ENCODE peak calls at places on chromosomes 13 and 19, in eight cellular contexts. V is AG09319, X is AG04449, J is tibial artery, C is AG10803, E is HL-60, Q is H9, P is pancreas. I is an unnamed sample.

GRCh38 chr19:13920940-13921744 is 15.1 kb downstream of the CC2D1A start:
- DNase-seq in V (no peak), X (no peak), J (no peak), C (peak), E (peak), Q (peak), P (no peak), I (no peak)

GRCh38 chr13:48412100-48412556 is 785 bp downstream of the LPAR6 start:
- DNase-seq in V (no peak), X (no peak), J (no peak), C (no peak), E (no peak), Q (no peak), P (no peak), I (no peak)

GRCh38 chr19:13381827-13382632 is 124.2 kb downstream of the CACNA1A start:
- DNase-seq in V (no peak), X (no peak), J (no peak), C (no peak), E (no peak), Q (no peak), P (no peak), I (no peak)

GRCh38 chr19:50921391-50922315 is 10.5 kb upstream of the KLK4 start:
- DNase-seq in V (no peak), X (no peak), J (no peak), C (peak), E (no peak), Q (no peak), P (no peak), I (no peak)

GRCh38 chr19:15195987-15196682 is 4.7 kb downstream of the NOTCH3 start:
- DNase-seq in V (no peak), X (no peak), J (no peak), C (no peak), E (no peak), Q (peak), P (peak), I (no peak)

GRCh38 chr13:23567792-23568480 is 2.3 kb upstream of the TNFRSF19 start:
- DNase-seq in V (no peak), X (no peak), J (no peak), C (peak), E (no peak), Q (peak), P (no peak), I (peak)

GRCh38 chr19:11203194-11204075 is 6.1 kb upstream of the KANK2 start:
- DNase-seq in V (peak), X (peak), J (peak), C (peak), E (no peak), Q (peak), P (peak), I (peak)

GRCh38 chr19:40506099-40506498 is 39.3 kb downstream of the SPTBN4 start:
- DNase-seq in V (no peak), X (no peak), J (no peak), C (no peak), E (no peak), Q (no peak), P (no peak), I (no peak)

GRCh38 chr13:110680852-110681251 is 25.1 kb downstream of the CARS2 start:
- DNase-seq in V (no peak), X (no peak), J (no peak), C (no peak), E (no peak), Q (peak), P (no peak), I (peak)

GRCh38 chr13:74406439-74406838 is 272.2 kb upstream of the KLF12 start:
- DNase-seq in V (no peak), X (no peak), J (no peak), C (peak), E (no peak), Q (no peak), P (no peak), I (no peak)

GRCh38 chr13:111005808-111006494 is 91.1 kb upstream of the ANKRD10 start:
- DNase-seq in V (no peak), X (no peak), J (peak), C (peak), E (no peak), Q (no peak), P (peak), I (no peak)

GRCh38 chr19:10758978-10759377 is 41.1 kb downstream of the DNM2 start:
- DNase-seq in V (no peak), X (no peak), J (no peak), C (no peak), E (no peak), Q (no peak), P (no peak), I (no peak)

GRCh38 chr19:1844536-1845515 is 3.5 kb downstream of the REXO1 start:
- DNase-seq in V (no peak), X (no peak), J (no peak), C (no peak), E (no peak), Q (no peak), P (peak), I (no peak)

GRCh38 chr19:1845642-1846041 is 2.6 kb downstream of the REXO1 start:
- DNase-seq in V (no peak), X (no peak), J (no peak), C (no peak), E (no peak), Q (no peak), P (peak), I (no peak)

GRCh38 chr19:1843116-1843515 is 5.2 kb downstream of the REXO1 start:
- DNase-seq in V (no peak), X (no peak), J (no peak), C (no peak), E (no peak), Q (no peak), P (peak), I (peak)

GRCh38 chr19:1841209-1841924 is 6.9 kb downstream of the REXO1 start:
- DNase-seq in V (no peak), X (no peak), J (no peak), C (no peak), E (no peak), Q (no peak), P (no peak), I (peak)

DNA sequence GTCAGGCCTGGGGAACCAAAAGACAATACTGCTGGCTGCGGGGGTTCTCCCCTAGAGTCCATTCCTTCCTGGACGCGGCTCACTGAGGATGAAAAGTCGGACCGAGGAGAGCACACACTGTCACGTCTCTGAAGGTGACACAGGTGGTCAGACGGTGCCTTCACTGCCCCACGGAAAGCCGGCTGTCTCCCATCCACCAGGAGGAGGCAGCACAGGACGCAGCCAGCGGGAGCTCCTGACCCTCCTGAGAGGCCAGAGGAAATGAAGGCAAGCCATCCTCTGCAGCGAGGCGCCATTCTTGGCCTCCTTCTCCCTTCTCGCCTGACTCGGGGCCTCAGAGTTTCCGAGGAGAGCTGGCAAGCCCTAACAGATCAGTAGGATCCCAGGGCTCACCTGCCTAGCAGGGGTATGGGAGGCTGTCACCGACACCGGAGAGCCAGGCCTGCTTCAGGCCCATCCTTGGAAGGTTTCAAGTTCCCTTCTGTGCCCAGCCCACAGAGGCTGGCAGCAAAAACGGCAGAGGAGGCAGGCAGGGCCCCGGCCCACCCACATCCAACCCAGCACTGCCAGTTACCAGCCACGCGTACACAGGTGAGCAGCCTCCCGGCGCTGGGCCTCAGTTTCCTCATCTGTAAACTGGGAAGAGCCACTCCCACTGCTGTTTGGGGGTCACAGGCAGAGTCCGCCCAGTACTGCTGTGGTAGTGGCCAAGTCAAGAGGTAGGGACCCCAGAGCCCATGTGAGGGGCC is 4.5 kb downstream of the REXO1 start:
- DNase-seq in V (no peak), X (no peak), J (no peak), C (no peak), E (no peak), Q (no peak), P (peak), I (peak)
- TF ChIP-seq CTCF in V (no peak), X (no peak), J (no peak), C (no peak), E (no peak), Q (peak), P (no peak), I (peak)

GRCh38 chr19:49614096-49614857 is 23.3 kb downstream of the PRR12 start:
- DNase-seq in V (no peak), X (peak), J (no peak), C (peak), E (no peak), Q (no peak), P (no peak), I (no peak)
- TF ChIP-seq CTCF in V (no peak), X (peak), J (no peak), C (no peak), E (no peak), Q (no peak), P (no peak), I (no peak)

GRCh38 chr13:22252281-22252830 is 581.5 kb downstream of the FGF9 start:
- DNase-seq in V (no peak), X (no peak), J (no peak), C (no peak), E (no peak), Q (no peak), P (no peak), I (peak)

GRCh38 chr13:22253107-22253506 is 582.2 kb downstream of the FGF9 start:
- DNase-seq in V (no peak), X (no peak), J (no peak), C (no peak), E (no peak), Q (no peak), P (no peak), I (no peak)

GRCh38 chr13:22256111-22256639 is 585.3 kb downstream of the FGF9 start:
- DNase-seq in V (no peak), X (no peak), J (no peak), C (no peak), E (no peak), Q (no peak), P (no peak), I (no peak)
- TF ChIP-seq CTCF in V (no peak), X (no peak), J (no peak), C (peak), E (no peak), Q (peak), P (no peak), I (no peak)

DNA sequence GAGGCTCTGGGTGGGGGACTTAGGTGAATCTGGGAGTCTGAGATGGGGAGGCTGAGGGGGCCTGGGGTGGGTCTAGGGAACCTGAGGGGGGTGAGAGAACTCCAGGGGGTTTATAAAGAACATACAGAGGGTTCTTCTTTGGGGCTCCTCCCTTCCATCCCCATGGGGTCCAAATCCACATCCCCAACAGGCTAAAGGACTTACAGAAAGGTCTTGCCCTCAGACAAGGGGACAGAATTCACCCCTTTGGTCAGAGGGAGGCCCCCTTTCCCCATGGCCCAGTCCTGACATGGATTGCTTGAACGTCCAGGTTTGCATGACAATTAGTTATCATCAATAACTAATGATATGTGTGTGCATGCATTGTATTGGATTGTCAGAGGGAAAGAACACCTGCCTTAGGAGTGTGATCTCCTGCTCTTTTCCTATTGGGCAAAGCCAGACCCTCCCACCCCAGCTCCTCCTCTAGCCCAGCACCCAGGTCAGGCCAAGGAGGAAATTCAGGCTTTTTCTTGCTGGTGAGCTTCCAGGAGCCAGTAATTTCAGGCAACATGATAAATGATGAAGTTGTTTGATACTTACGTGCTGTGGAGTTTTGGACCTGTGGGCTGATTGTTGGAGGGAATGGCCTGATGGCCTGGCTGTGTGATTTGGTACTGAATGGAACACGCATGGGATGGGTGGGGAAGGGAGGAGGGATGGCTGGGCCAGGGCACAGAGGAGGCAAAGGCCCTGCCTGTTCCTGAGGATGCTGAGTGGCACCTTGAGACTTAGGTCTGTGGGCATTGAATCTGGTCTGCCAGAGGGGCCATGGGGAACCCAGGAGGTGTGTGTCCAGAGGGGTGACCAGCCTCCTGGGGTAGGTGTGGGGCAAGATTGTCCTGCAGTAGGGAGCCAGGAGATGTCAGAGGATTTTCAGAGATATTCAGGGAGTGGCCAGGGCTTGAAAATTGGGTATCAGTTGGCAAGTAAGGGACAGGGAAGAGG is 1.1 kb downstream of the KLHL26 start:
- DNase-seq in V (no peak), X (no peak), J (no peak), C (no peak), E (no peak), Q (no peak), P (peak), I (no peak)
- TF ChIP-seq CTCF in V (no peak), X (no peak), J (no peak), C (no peak), E (no peak), Q (no peak), P (no peak), I (no peak)

DNA sequence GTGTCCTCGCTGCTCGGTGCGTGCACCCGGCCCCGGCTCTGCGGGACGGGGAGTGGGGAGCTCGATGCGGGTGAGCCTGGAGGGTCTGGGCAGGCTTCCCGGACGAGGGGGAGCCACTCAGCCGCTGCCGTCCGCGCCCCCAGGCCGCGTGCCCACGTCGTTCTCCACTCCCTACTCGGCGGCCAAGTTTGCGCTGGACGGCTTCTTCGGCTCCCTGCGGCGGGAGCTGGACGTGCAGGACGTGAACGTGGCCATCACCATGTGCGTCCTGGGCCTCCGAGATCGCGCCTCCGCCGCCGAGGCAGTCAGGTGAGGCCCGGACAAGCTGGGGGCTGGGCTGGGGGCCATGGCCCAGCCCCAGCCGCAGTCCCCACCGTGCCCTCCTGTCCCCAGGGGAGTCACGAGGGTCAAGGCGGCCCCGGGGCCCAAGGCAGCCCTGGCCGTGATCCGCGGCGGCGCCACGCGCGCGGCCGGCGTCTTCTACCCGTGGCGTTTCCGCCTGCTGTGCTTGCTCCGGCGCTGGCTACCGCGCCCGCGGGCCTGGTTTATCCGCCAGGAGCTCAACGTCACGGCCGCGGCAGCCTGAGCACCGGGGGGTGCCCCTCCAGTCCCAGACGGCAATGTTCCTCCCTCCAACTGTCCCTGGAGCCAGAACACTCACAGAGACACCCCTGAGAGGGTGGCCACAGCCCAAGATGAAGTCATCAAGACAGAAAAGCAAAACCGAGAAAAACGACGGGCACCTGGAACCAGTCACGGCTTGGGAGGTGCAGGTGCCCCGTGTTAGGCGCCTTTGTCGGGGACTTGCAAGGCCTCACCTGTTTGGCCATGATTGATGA is 2.5 kb upstream of the RPL36 start:
- DNase-seq in V (no peak), X (no peak), J (no peak), C (no peak), E (no peak), Q (peak), P (no peak), I (no peak)
- TF ChIP-seq CTCF in V (no peak), X (no peak), J (no peak), C (peak), E (no peak), Q (peak), P (no peak), I (peak)

GRCh38 chr19:41930926-41931592 is 2.8 kb upstream of the ERFL start:
- DNase-seq in V (no peak), X (no peak), J (no peak), C (no peak), E (no peak), Q (peak), P (no peak), I (peak)
- TF ChIP-seq CTCF in V (peak), X (peak), J (no peak), C (peak), E (no peak), Q (peak), P (no peak), I (peak)

GRCh38 chr19:49869009-49869483 is 1.7 kb upstream of the PNKP start:
- DNase-seq in V (no peak), X (no peak), J (no peak), C (no peak), E (no peak), Q (no peak), P (no peak), I (peak)

GRCh38 chr19:49864890-49865289 is 2.5 kb downstream of the PNKP start:
- DNase-seq in V (no peak), X (no peak), J (no peak), C (no peak), E (no peak), Q (no peak), P (no peak), I (no peak)

GRCh38 chr19:49869484-49870308 is 2.3 kb upstream of the PNKP start:
- DNase-seq in V (peak), X (peak), J (peak), C (peak), E (peak), Q (peak), P (peak), I (peak)

GRCh38 chr19:49863935-49864320 is 3.4 kb downstream of the PNKP start:
- DNase-seq in V (no peak), X (no peak), J (no peak), C (no peak), E (no peak), Q (no peak), P (no peak), I (no peak)

DNA sequence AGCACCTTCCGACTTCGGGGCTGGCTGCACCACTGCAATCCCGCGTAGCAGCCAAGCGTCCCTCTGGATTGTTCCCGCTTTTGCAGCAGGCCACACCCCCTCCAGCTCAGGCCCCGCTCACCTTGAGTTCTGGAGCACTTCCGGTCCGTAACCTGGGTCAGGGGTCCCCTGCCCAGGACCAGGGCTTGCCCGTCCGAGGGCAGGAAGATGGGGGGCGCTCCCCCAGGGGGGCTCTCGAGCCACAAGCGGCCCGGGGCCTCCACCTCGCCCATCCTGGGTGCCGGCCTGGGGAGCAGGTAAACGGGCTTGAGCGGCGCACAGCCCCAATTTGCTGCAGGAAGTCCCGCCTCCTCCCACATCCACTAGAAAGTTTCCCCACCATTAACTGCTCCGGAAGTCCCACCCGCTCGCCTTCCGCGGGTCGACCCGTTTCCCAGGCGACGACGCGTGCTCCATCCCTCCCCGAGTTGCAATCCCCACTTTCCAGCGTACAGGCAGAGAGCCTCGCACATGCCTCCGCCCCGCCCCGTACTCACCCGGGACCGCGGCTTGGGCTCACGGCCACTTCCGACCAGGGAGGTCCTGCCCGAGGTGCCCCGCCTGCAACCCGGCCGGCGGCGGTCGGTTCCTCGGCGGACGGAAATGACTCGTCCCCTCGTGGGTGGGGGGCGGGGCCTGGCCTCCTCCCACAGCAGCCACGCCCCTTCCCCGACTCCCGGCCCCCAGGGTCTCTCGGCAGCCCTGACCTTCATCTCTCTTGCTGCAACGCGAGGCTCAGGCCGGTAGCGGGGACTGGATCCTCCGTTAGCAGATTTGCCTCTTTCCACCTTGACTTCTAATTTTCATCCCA is at the start of gene PNKP:
- DNase-seq in V (no peak), X (peak), J (peak), C (peak), E (peak), Q (peak), P (peak), I (peak)
- TF ChIP-seq CTCF in V (no peak), X (no peak), J (no peak), C (no peak), E (no peak), Q (no peak), P (no peak), I (no peak)